ENCODE peak calls at places on chromosomes 5 and 9, in six cellular contexts. B is heart right ventricle; Y is cerebellar cortex; J is effector memory CD4-positive, alpha-beta T cell; K is HuH-7; C is RWPE2. Q is an unnamed sample.

GRCh38 chr9:137916540-137916939 is 39.0 kb downstream of the CACNA1B start:
- DNase-seq in C (no peak), Y (no peak), K (no peak), B (no peak), J (no peak), Q (no peak)

GRCh38 chr9:12972608-12973589 is 198.1 kb downstream of the LURAP1L start:
- DNase-seq in B (peak; percentile 13), J (no peak), Y (peak; percentile 14), C (no peak), K (no peak), Q (peak; percentile 10)

GRCh38 chr9:112554516-112554915 is 67.9 kb downstream of the KIAA1958 start:
- DNase-seq in J (no peak), C (no peak), Y (no peak), B (no peak), K (no peak), Q (no peak)

GRCh38 chr5:39352931-39353330 is 11.4 kb downstream of the C9 start:
- DNase-seq in Y (peak; percentile 19), B (no peak), C (no peak), K (no peak), J (no peak), Q (no peak)

GRCh38 chr5:65024681-65025080 is 256.0 kb downstream of the CWC27 start:
- DNase-seq in Y (no peak), K (no peak), B (no peak), J (no peak), C (no peak), Q (no peak)

GRCh38 chr9:38342532-38342931 is 50.0 kb upstream of the ALDH1B1 start:
- DNase-seq in K (no peak), C (no peak), J (no peak), Y (no peak), B (no peak), Q (no peak)

GRCh38 chr5:125552486-125552885 is 806.0 kb upstream of the ZNF608 start:
- DNase-seq in B (no peak), K (no peak), C (no peak), Y (no peak), J (no peak), Q (no peak)

GRCh38 chr9:114012126-114012525 is 66.0 kb downstream of the AMBP start:
- DNase-seq in J (no peak), Y (no peak), C (peak; percentile 4), B (peak; percentile 1), K (no peak), Q (no peak)

GRCh38 chr9:69546265-69546664 is 125.9 kb downstream of the APBA1 start:
- DNase-seq in B (no peak), C (no peak), Y (no peak), J (no peak), K (peak; percentile 18), Q (peak; percentile 4)

GRCh38 chr5:56026863-56027300 is 32.1 kb upstream of the IL6ST start:
- DNase-seq in J (no peak), B (no peak), C (no peak), Y (no peak), K (no peak), Q (peak; percentile 86)

GRCh38 chr9:93826209-93826608 is 128.9 kb downstream of the BARX1 start:
- DNase-seq in B (no peak), K (no peak), J (no peak), C (no peak), Y (no peak), Q (no peak)

GRCh38 chr9:134724231-134724911 is 82.8 kb downstream of the COL5A1 start:
- DNase-seq in Y (no peak), J (no peak), B (peak; percentile 53), C (no peak), K (no peak), Q (peak; percentile 62)

GRCh38 chr9:22863736-22864135 is 417.1 kb downstream of the DMRTA1 start:
- DNase-seq in J (no peak), C (no peak), B (no peak), Y (no peak), K (no peak), Q (no peak)

GRCh38 chr5:95471922-95472321 is 80.8 kb downstream of the FAM81B start:
- DNase-seq in Y (peak; percentile 7), C (no peak), J (no peak), K (no peak), B (no peak), Q (no peak)

GRCh38 chr5:161399996-161400562 is 146.4 kb downstream of the GABRB2 start:
- DNase-seq in C (no peak), J (no peak), K (no peak), Y (peak; percentile 55), B (no peak), Q (no peak)

GRCh38 chr5:18008940-18009339 is 374.7 kb downstream of the TAF11L14 start:
- DNase-seq in J (no peak), C (no peak), Y (no peak), B (no peak), K (no peak), Q (no peak)

GRCh38 chr5:164326219-164326618 is 820.8 kb downstream of the MAT2B start:
- DNase-seq in C (no peak), Y (peak; percentile 7), B (no peak), K (no peak), J (no peak), Q (no peak)

GRCh38 chr5:149072791-149073190 is 9.9 kb upstream of the SH3TC2 start:
- DNase-seq in C (no peak), B (no peak), Y (no peak), J (no peak), K (no peak), Q (no peak)

GRCh38 chr5:67483453-67484030 is 286.9 kb upstream of the CD180 start:
- DNase-seq in Y (no peak), C (no peak), B (no peak), J (no peak), K (no peak), Q (no peak)

GRCh38 chr5:171975262-171975876 is 31.1 kb downstream of the FBXW11 start:
- DNase-seq in Y (no peak), B (no peak), K (no peak), J (no peak), C (no peak), Q (peak; percentile 26)

GRCh38 chr5:59799668-59800374 is 93.7 kb downstream of the PDE4D start:
- DNase-seq in C (no peak), J (no peak), B (no peak), Y (peak; percentile 61), K (no peak), Q (peak; percentile 72)

GRCh38 chr9:94941211-94941875 is 214.8 kb downstream of the AOPEP start:
- DNase-seq in K (peak; percentile 60), B (no peak), C (no peak), J (no peak), Y (no peak), Q (no peak)